ENCODE peak calls at places on chromosomes 6 and 20, in six cellular contexts. O is GM12892, V is HepG2, L is H1, A is K562, Y is GM12878. T is an unnamed sample.

GRCh38 chr6:84224251-84224650 is 3.2 kb downstream of the CEP162 start:
- DNase-seq in V (no peak), O (no peak), L (no peak), A (no peak), Y (no peak), T (no peak)

GRCh38 chr6:66897576-66897975 is 1190.5 kb upstream of the EYS start:
- DNase-seq in Y (no peak), O (no peak), L (peak), A (no peak), V (peak), T (no peak)

GRCh38 chr6:20608905-20609304 is 74.6 kb downstream of the CDKAL1 start:
- DNase-seq in Y (no peak), L (no peak), O (no peak), V (no peak), A (no peak), T (no peak)

GRCh38 chr6:93419304-93420162 is at the start of gene EPHA7:
- DNase-seq in A (peak), L (peak), O (peak), Y (no peak), V (no peak), T (peak)

GRCh38 chr6:150229775-150230561 is 87.1 kb downstream of the PPP1R14C start:
- DNase-seq in Y (no peak), O (no peak), L (no peak), A (peak), V (no peak), T (no peak)

GRCh38 chr6:100382031-100382430 is 82.7 kb downstream of the SIM1 start:
- DNase-seq in L (no peak), O (no peak), V (no peak), A (no peak), Y (no peak), T (no peak)

GRCh38 chr20:3168079-3168828 is 5.1 kb downstream of the LZTS3 start:
- DNase-seq in V (peak), O (peak), Y (no peak), A (no peak), L (peak), T (no peak)

GRCh38 chr6:159788757-159789376 is 535 bp downstream of the TCP1 start:
- DNase-seq in L (no peak), O (no peak), V (peak), A (peak), Y (no peak), T (no peak)

GRCh38 chr20:14800743-14801425 is 463.5 kb upstream of the FLRT3 start:
- DNase-seq in O (no peak), L (no peak), A (no peak), V (no peak), Y (no peak), T (no peak)

GRCh38 chr6:143174516-143174915 is 113.8 kb downstream of the AIG1 start:
- DNase-seq in V (no peak), O (no peak), L (no peak), A (no peak), Y (no peak), T (no peak)

GRCh38 chr20:62536731-62537401 is 61.1 kb upstream of the GATA5 start:
- DNase-seq in L (no peak), V (no peak), A (no peak), Y (no peak), O (no peak), T (no peak)

GRCh38 chr6:5665173-5665572 is 341.6 kb downstream of the NRN1 start:
- DNase-seq in L (no peak), Y (no peak), V (no peak), O (no peak), A (no peak), T (no peak)

GRCh38 chr20:21607971-21608735 is 94.3 kb upstream of the NKX2-2 start:
- DNase-seq in Y (no peak), A (no peak), L (no peak), O (no peak), V (no peak), T (no peak)

GRCh38 chr20:10047427-10047826 is 12.6 kb downstream of the ANKEF1 start:
- DNase-seq in V (peak), A (peak), L (peak), Y (no peak), O (no peak), T (no peak)

GRCh38 chr6:44211284-44211683 is 5.4 kb upstream of the MYMX start:
- DNase-seq in L (no peak), V (no peak), O (no peak), Y (no peak), A (no peak), T (no peak)

GRCh38 chr6:52109073-52109635 is 21.7 kb upstream of the PKHD1 start:
- DNase-seq in Y (no peak), V (no peak), L (no peak), O (no peak), A (no peak), T (no peak)

GRCh38 chr20:5550738-5551529 is 199.3 kb upstream of the SHLD1 start:
- DNase-seq in O (no peak), A (no peak), Y (no peak), V (no peak), L (no peak), T (no peak)

GRCh38 chr6:13013681-13014550 is 297.3 kb downstream of the PHACTR1 start:
- DNase-seq in V (no peak), Y (no peak), L (peak), O (no peak), A (no peak), T (peak)

GRCh38 chr20:37095108-37095608 is 639 bp downstream of the RBL1 start:
- DNase-seq in L (no peak), O (peak), Y (no peak), V (peak), A (peak), T (peak)

GRCh38 chr20:51532577-51533191 is 9.8 kb downstream of the NFATC2 start:
- DNase-seq in V (no peak), L (no peak), Y (no peak), O (no peak), A (no peak), T (no peak)

GRCh38 chr20:9551808-9552550 is 37.6 kb downstream of the LAMP5 start:
- DNase-seq in A (no peak), Y (no peak), V (no peak), O (no peak), L (no peak), T (no peak)

GRCh38 chr6:63640062-63640461 is 4.5 kb downstream of the PHF3 start:
- DNase-seq in A (no peak), L (no peak), Y (no peak), V (no peak), O (no peak), T (no peak)

GRCh38 chr20:51255417-51255816 is 232.5 kb upstream of the KCNG1 start:
- DNase-seq in V (no peak), L (no peak), O (no peak), Y (no peak), A (no peak), T (no peak)

GRCh38 chr6:16688984-16689636 is 72.2 kb downstream of the ATXN1 start:
- DNase-seq in O (no peak), V (no peak), L (no peak), Y (no peak), A (no peak), T (no peak)

GRCh38 chr20:1440024-1440423 is 26.6 kb downstream of the NSFL1C start:
- DNase-seq in Y (no peak), V (peak), L (peak), O (no peak), A (peak), T (no peak)

GRCh38 chr20:34512266-34512954 is 3.8 kb upstream of the DYNLRB1 start:
- DNase-seq in L (no peak), V (peak), A (no peak), O (no peak), Y (no peak), T (no peak)

GRCh38 chr6:48747040-48747439 is 636.0 kb upstream of the PTCHD4 start:
- DNase-seq in V (no peak), Y (no peak), L (no peak), O (no peak), A (no peak), T (no peak)

GRCh38 chr6:143060806-143061596 is at the start of gene AIG1:
- DNase-seq in V (no peak), L (peak), O (no peak), A (peak), Y (no peak), T (no peak)

GRCh38 chr20:7523288-7523687 is 417.0 kb downstream of the HAO1 start:
- DNase-seq in Y (no peak), A (no peak), V (no peak), L (no peak), O (no peak), T (no peak)

GRCh38 chr6:53313784-53314382 is 34.9 kb downstream of the ELOVL5 start:
- DNase-seq in A (peak), O (no peak), L (no peak), V (no peak), Y (no peak), T (no peak)

GRCh38 chr6:154243793-154244768 is 112.5 kb downstream of the IPCEF1 start:
- DNase-seq in V (no peak), Y (no peak), A (no peak), L (no peak), O (no peak), T (no peak)

GRCh38 chr20:48945840-48946514 is 24.5 kb downstream of the ARFGEF2 start:
- DNase-seq in A (no peak), L (no peak), O (no peak), V (no peak), Y (no peak), T (no peak)

GRCh38 chr6:6893701-6894100 is 214.1 kb upstream of the RREB1 start:
- DNase-seq in O (no peak), V (no peak), L (no peak), A (no peak), Y (no peak), T (no peak)

GRCh38 chr6:83615025-83615999 is 93.6 kb downstream of the SNAP91 start:
- DNase-seq in V (peak), O (no peak), L (no peak), A (peak), Y (no peak), T (peak)

GRCh38 chr20:973785-974194 is 28.3 kb downstream of the RSPO4 start:
- DNase-seq in A (peak), Y (peak), V (peak), O (no peak), L (no peak), T (peak)

GRCh38 chr6:63731946-63732735 is 96.5 kb downstream of the PHF3 start:
- DNase-seq in Y (no peak), L (no peak), O (no peak), A (no peak), V (no peak), T (no peak)

GRCh38 chr6:138088307-138088744 is 18.9 kb downstream of the PERP start:
- DNase-seq in L (no peak), V (peak), O (no peak), A (no peak), Y (no peak), T (no peak)

GRCh38 chr6:33576668-33577067 is 3.4 kb downstream of the BAK1 start:
- DNase-seq in A (no peak), L (no peak), Y (no peak), O (no peak), V (no peak), T (no peak)

GRCh38 chr6:33577718-33578117 is 2.4 kb downstream of the BAK1 start:
- DNase-seq in A (no peak), L (no peak), V (no peak), O (no peak), Y (no peak), T (no peak)

GRCh38 chr6:33578588-33579011 is 1.5 kb downstream of the BAK1 start:
- DNase-seq in O (peak), A (peak), L (no peak), V (no peak), Y (no peak), T (peak)

GRCh38 chr6:33578164-33578563 is 1.9 kb downstream of the BAK1 start:
- DNase-seq in O (no peak), L (no peak), V (no peak), Y (no peak), A (no peak), T (no peak)

GRCh38 chr6:33577106-33577535 is 3.0 kb downstream of the BAK1 start:
- DNase-seq in O (no peak), A (no peak), Y (no peak), L (no peak), V (no peak), T (no peak)
- TF ChIP-seq TAF1 in O (no peak), A (no peak), Y (no peak), L (no peak), V (no peak), T (no peak)

DNA sequence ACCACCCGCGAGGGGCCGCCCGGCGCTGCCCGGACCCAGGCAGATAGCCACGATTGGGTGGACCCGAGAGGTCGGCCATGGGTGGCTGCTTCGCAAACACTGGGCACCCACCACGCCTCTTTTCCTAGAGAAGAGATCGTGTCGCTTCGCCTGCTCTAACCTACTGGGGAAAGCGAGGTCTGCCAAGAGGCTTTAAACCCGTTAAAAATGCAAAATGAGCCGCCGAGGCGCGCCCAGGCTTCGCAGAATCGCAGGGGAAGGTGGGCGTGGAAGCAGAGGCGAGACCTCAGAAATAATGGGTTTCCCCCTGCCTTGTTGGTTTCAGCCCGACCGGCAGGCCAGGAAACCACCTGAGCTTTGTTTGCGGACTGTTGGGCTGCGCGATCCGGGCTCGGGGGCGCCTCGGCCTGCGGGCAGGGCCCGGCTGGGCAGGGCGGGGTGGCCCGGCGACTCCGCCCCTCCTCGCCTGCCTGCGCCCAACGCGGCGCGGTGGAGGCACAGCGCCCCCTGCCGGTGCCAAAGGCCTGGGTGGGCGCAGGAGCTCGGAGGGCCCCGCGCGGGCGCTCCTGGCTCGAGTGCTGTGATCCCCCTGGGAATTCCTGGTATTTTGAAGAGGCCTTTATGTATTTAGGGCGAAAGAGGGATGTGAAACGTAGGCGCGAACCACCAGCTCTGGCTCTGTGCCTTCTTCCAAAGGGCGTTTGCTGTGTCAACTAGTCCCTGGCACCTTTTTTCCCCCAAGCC is 1.6 kb downstream of the MARCKS start:
- DNase-seq in O (peak), Y (peak), A (peak), V (peak), L (peak), T (peak)
- TF ChIP-seq POLR2A in O (peak), Y (peak), A (no peak), V (peak), L (peak), T (peak)

GRCh38 chr6:36313628-36313895 is 23.1 kb downstream of the BNIP5 start:
- DNase-seq in L (no peak), Y (no peak), O (no peak), A (no peak), V (no peak), T (no peak)

GRCh38 chr6:36315921-36316320 is 20.8 kb downstream of the BNIP5 start:
- DNase-seq in L (no peak), A (no peak), O (no peak), V (no peak), Y (no peak), T (no peak)

GRCh38 chr6:36309900-36310299 is 26.8 kb downstream of the BNIP5 start:
- DNase-seq in Y (no peak), L (no peak), A (no peak), O (no peak), V (no peak), T (no peak)

GRCh38 chr6:36314221-36315014 is 22.3 kb downstream of the BNIP5 start:
- DNase-seq in V (no peak), A (no peak), Y (no peak), O (no peak), L (no peak), T (no peak)

DNA sequence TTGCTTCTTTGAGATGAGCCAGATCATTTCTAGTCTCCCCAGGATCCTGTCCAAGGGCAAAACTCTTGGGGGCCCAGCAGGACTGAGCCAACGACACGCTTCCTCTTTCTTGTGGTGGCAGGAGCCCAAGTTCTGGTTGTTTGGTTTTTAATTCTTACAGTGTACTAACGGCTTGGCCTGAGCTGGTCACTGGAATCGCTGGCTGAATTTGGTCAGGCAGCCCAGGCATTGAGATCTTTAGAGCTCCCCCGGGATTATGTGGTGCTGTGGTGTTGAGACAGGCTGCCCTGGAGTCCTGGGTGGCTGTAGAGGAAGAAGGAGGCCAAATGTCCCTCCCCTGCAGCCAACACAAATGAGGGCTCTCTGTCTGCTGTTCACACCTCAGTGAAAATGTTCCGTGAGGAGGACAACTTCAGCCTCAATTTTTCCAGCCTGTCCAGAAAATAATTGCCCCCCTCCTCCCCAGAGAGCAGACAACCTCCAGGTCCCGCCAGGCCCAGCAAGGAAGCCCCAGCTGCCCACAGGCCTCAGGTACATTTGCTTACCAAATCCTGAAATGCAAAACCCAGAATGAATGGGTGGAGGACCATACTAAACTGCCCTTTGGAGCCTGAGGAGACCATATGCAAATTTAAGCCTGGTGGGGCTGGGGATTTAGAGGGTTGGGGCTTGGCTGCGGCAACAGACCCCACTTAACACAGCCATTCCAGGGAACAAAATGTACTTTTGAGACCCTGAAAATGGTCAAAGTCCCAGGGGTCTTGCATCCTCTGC is 23.6 kb downstream of the BNIP5 start:
- DNase-seq in A (no peak), V (no peak), L (no peak), O (no peak), Y (peak), T (no peak)
- TF ChIP-seq TAF1 in A (no peak), V (no peak), L (no peak), O (no peak), Y (no peak), T (no peak)

DNA sequence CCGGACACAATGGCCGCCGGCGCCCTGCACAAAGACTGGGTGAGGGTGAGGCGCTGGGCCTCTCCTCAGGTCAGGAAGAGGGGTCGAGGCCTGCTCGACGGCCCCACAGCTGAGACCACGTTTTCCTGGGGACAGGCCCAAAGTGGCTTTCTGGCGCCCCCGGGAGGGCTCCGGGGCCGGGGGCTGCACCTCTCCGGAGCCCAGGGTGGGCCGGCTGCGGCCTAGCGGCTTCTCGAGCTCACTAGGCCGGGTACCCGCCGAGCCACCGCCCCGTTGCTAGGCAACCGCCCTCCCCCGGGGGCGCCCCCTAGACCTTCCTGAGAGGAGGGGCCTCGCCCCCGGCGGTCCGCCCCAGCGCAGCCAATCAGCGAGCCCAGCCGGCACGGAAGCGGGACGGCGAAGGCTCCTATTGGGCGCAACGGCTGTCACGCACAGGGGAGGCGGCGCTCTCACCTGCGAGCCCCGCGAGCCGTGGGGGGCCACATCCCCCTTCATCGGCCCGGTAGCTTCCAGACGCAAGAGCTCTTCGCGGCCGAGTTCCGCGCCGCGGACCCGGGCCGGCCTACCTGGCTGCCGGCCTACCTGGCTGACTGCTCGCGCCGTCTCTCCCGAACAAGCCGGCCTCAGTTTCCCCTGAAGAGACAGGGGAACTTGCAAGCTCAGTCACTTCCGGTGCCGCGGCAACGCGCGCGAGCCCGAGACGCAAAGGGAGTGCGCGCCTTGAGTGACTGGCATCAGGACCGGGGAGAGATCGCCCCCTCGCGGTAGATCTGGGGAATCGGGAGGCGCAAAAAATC is 812 bp upstream of the BCL2L1 start:
- DNase-seq in V (peak), A (peak), Y (peak), L (peak), O (peak), T (peak)
- TF ChIP-seq POLR2A in V (peak), A (no peak), Y (peak), L (no peak), O (peak), T (peak)

DNA sequence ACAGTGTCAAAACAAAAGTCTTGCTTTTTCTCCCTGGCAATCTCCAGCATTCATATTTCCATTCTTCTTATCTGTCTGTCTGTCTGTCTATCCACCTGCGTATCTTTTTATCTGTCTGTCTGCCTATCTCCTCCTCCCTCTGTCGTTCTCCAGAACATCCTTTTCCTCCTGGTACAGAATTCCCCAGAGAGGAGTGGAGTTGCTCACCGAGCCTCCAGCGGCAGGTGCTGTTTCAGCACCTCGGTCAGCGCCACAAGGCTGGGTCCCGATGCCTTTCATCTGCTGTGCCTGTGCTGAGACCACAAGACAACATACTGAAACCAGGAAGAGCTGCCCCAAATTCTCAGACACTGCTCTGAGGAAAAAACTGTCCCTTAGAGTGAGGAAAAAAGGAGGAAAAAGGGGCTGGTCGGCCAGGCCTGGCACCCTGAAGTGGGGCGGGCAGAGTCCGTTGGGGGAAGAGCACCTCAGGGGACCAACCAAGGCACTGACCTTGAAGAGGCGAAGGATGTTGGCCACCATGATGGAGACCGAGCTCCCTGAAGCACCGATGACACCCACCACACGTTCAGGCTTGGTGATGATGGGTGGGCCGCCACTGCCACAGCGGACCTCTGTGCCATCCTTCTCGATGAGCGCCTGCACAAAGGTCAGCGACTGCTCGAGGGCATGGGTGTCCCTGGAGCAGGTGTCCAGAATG is 13.3 kb downstream of the GRM4 start:
- DNase-seq in V (peak), A (peak), O (no peak), L (peak), Y (no peak), T (peak)
- TF ChIP-seq TAF1 in V (no peak), A (no peak), O (no peak), L (no peak), Y (no peak), T (no peak)

T was measured in GM12891.